ENCODE peak calls at places on chromosomes 12 and 14, in four cellular contexts. One of them, this sample, is unnamed.

GRCh38 chr14:35754671-35755070 is 54.4 kb downstream of the RALGAPA1 start:
- DNase-seq in ovary: no peak
- DNase-seq in SK-N-SH: no peak
- DNase-seq in B cell: no peak
- DNase-seq in this sample: no peak

GRCh38 chr14:104982548-104983230 is 2.9 kb upstream of the CLBA1 start:
- DNase-seq in B cell: no peak
- DNase-seq in ovary: peak
- DNase-seq in SK-N-SH: no peak
- DNase-seq in this sample: no peak

GRCh38 chr14:23160924-23161522 is 22.4 kb downstream of the SLC7A8 start:
- DNase-seq in ovary: peak
- DNase-seq in SK-N-SH: no peak
- DNase-seq in B cell: no peak
- DNase-seq in this sample: peak

GRCh38 chr12:122563361-122563760 is 36.3 kb downstream of the KNTC1 start:
- DNase-seq in ovary: no peak
- DNase-seq in B cell: no peak
- DNase-seq in SK-N-SH: no peak
- DNase-seq in this sample: no peak

GRCh38 chr14:58805605-58806358 is 168.0 kb downstream of the DACT1 start:
- DNase-seq in ovary: no peak
- DNase-seq in B cell: no peak
- DNase-seq in SK-N-SH: no peak
- DNase-seq in this sample: no peak

GRCh38 chr14:87824261-87824660 is 168.7 kb downstream of the GALC start:
- DNase-seq in B cell: no peak
- DNase-seq in SK-N-SH: peak
- DNase-seq in ovary: no peak
- DNase-seq in this sample: no peak

GRCh38 chr12:113098428-113099028 is 37.0 kb downstream of the RASAL1 start:
- DNase-seq in SK-N-SH: peak
- DNase-seq in ovary: peak
- DNase-seq in B cell: peak
- DNase-seq in this sample: peak

GRCh38 chr12:131918311-131919050 is 10.6 kb upstream of the PUS1 start:
- DNase-seq in B cell: no peak
- DNase-seq in ovary: no peak
- DNase-seq in SK-N-SH: no peak
- DNase-seq in this sample: no peak

GRCh38 chr14:24481622-24482324 is 26.3 kb downstream of the CMA1 start:
- DNase-seq in ovary: no peak
- DNase-seq in SK-N-SH: peak
- DNase-seq in B cell: peak
- DNase-seq in this sample: peak

GRCh38 chr14:68564826-68565760 is 227.8 kb downstream of the ZFP36L1 start:
- DNase-seq in SK-N-SH: no peak
- DNase-seq in B cell: no peak
- DNase-seq in ovary: peak
- DNase-seq in this sample: no peak

GRCh38 chr14:78227466-78228077 is 57.4 kb downstream of the NRXN3 start:
- DNase-seq in B cell: no peak
- DNase-seq in SK-N-SH: no peak
- DNase-seq in ovary: no peak
- DNase-seq in this sample: no peak

GRCh38 chr12:117790198-117790597 is 178.6 kb downstream of the KSR2 start:
- DNase-seq in ovary: no peak
- DNase-seq in SK-N-SH: no peak
- DNase-seq in B cell: no peak
- DNase-seq in this sample: no peak

GRCh38 chr14:42911642-42912041 is 1305.0 kb downstream of the LRFN5 start:
- DNase-seq in ovary: no peak
- DNase-seq in SK-N-SH: no peak
- DNase-seq in B cell: no peak
- DNase-seq in this sample: no peak

GRCh38 chr12:54853933-54854538 is at the start of gene MUCL1:
- DNase-seq in ovary: no peak
- DNase-seq in B cell: peak
- DNase-seq in SK-N-SH: peak
- DNase-seq in this sample: peak

GRCh38 chr14:103741876-103742275 is 26.3 kb downstream of the ZFYVE21 start:
- DNase-seq in B cell: no peak
- DNase-seq in SK-N-SH: no peak
- DNase-seq in ovary: peak
- DNase-seq in this sample: no peak

GRCh38 chr12:53047221-53048032 is 2.4 kb upstream of the TNS2 start:
- DNase-seq in ovary: peak
- DNase-seq in B cell: peak
- DNase-seq in SK-N-SH: peak
- DNase-seq in this sample: peak

GRCh38 chr12:23006413-23006812 is 381.4 kb downstream of the ETNK1 start:
- DNase-seq in ovary: peak
- DNase-seq in B cell: no peak
- DNase-seq in SK-N-SH: no peak
- DNase-seq in this sample: no peak

GRCh38 chr12:56683-57346 is 9.8 kb upstream of the IQSEC3 start:
- DNase-seq in ovary: no peak
- DNase-seq in SK-N-SH: no peak
- DNase-seq in B cell: no peak
- DNase-seq in this sample: no peak

GRCh38 chr12:53735-54095 is 12.9 kb upstream of the IQSEC3 start:
- DNase-seq in ovary: no peak
- DNase-seq in B cell: no peak
- DNase-seq in SK-N-SH: no peak
- DNase-seq in this sample: no peak

GRCh38 chr12:54331-54730 is 12.2 kb upstream of the IQSEC3 start:
- DNase-seq in SK-N-SH: no peak
- DNase-seq in ovary: no peak
- DNase-seq in B cell: no peak
- DNase-seq in this sample: no peak

GRCh38 chr12:54750-55535 is 11.6 kb upstream of the IQSEC3 start:
- DNase-seq in SK-N-SH: no peak
- DNase-seq in B cell: peak
- DNase-seq in ovary: no peak
- DNase-seq in this sample: no peak

GRCh38 chr12:53023-53734 is 13.4 kb upstream of the IQSEC3 start:
- DNase-seq in SK-N-SH: no peak
- DNase-seq in B cell: no peak
- DNase-seq in ovary: no peak
- DNase-seq in this sample: no peak
- TF ChIP-seq CTCF in SK-N-SH: no peak
- TF ChIP-seq CTCF in B cell: no peak
- TF ChIP-seq CTCF in ovary: no peak
- TF ChIP-seq CTCF in this sample: no peak

DNA sequence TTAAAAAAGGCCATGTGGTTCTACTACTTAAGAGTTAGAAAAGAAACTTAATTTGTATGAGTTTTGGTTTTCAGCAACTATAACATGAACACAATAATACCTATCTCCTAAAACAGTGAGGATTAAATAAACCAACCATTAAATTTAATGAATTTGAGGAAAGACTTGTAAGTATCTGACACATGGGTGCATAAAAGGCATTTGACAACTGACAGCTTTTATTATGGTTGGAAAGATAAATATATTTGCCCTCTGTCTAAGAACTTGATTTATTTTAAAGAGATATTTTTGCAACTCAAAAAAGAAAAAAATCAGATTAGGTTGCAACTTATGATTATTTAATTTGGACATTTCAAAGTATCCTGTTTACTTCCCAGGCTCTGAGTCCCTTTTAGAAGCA is 217.9 kb upstream of the EEA1 start:
- DNase-seq in B cell: no peak
- DNase-seq in SK-N-SH: no peak
- DNase-seq in ovary: no peak
- DNase-seq in this sample: no peak
- TF ChIP-seq CTCF in B cell: no peak
- TF ChIP-seq CTCF in SK-N-SH: no peak
- TF ChIP-seq CTCF in ovary: no peak
- TF ChIP-seq CTCF in this sample: no peak

GRCh38 chr12:26863515-26863914 is 30.5 kb upstream of the ITPR2 start:
- DNase-seq in B cell: no peak
- DNase-seq in ovary: no peak
- DNase-seq in SK-N-SH: no peak
- DNase-seq in this sample: no peak
- TF ChIP-seq CTCF in B cell: no peak
- TF ChIP-seq CTCF in ovary: no peak
- TF ChIP-seq CTCF in SK-N-SH: peak
- TF ChIP-seq CTCF in this sample: no peak

DNA sequence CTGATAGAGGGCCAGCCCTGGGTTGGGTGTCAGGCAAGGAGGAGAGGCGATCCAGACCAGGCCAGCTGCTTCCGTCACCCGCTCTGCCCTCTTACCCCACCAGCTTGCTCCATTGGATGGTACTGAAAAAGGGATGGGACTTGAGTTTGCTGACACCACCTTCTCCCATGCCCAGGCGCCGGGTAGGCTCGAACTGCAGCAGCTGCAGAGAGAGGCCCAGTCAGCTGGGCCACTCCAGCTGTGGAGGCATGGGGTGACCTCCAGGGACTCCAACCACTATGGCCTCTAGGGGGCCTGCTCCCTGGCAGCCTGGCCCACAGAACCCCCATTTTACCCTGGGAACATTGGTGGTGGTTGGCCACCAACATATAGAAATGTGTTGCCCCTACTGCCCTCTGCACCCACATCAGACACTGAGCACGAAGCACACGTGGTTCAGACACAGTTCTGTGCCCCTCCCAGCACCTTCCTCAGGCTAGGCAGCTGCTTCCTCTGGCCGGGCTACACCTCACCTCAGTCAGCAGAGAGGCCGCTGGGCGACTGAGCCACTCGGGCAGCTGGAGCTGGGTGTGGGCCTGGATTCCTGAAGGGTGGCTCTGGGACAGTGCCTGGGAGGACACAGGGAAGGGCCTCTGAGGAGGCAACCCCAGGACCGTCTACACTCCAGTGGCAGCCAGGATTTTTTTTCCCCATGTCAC is 16.0 kb downstream of the RPS6KL1 start:
- DNase-seq in SK-N-SH: no peak
- DNase-seq in B cell: no peak
- DNase-seq in ovary: no peak
- DNase-seq in this sample: no peak
- TF ChIP-seq CTCF in SK-N-SH: peak
- TF ChIP-seq CTCF in B cell: peak
- TF ChIP-seq CTCF in ovary: no peak
- TF ChIP-seq CTCF in this sample: peak